ENCODE peak calls at places on chromosomes 13 and 19, in seven cellular contexts. S, I, Y, P, C, Q and Z are unnamed samples.

GRCh38 chr13:23627419-23627818 is 57.2 kb downstream of the TNFRSF19 start:
- DNase-seq in P (no peak), I (no peak), Y (no peak), C (no peak), Q (no peak), S (no peak), Z (no peak)

GRCh38 chr13:66618702-66619101 is 611.4 kb downstream of the PCDH9 start:
- DNase-seq in Y (peak; percentile 36), C (peak; percentile 5), I (no peak), P (no peak), S (no peak), Q (no peak), Z (no peak)

GRCh38 chr19:52398091-52398461 is 427 bp downstream of the ZNF528 start:
- DNase-seq in C (peak; percentile 16), P (no peak), Q (no peak), S (peak; percentile 16), Y (no peak), I (no peak), Z (no peak)

GRCh38 chr19:52286256-52286655 is 10.7 kb upstream of the ZNF480 start:
- DNase-seq in S (no peak), C (no peak), P (no peak), I (no peak), Y (no peak), Q (no peak), Z (no peak)

GRCh38 chr19:55657004-55657747 is 2.3 kb downstream of the U2AF2 start:
- DNase-seq in Q (no peak), S (peak; percentile 48), C (no peak), P (no peak), I (no peak), Y (no peak), Z (no peak)

GRCh38 chr13:50081106-50081898 is 66.1 kb downstream of the KCNRG start:
- DNase-seq in P (peak; percentile 76), Y (peak; percentile 43), C (peak; percentile 45), I (no peak), S (peak; percentile 66), Q (peak; percentile 93), Z (no peak)

GRCh38 chr19:39310558-39311311 is 9.9 kb downstream of the LRFN1 start:
- DNase-seq in P (no peak), Q (no peak), S (no peak), Y (peak; percentile 55), I (no peak), C (peak; percentile 90), Z (no peak)

GRCh38 chr13:32309812-32310706 is 5.1 kb downstream of the ZAR1L start:
- DNase-seq in P (no peak), S (no peak), Q (no peak), I (no peak), Y (peak; percentile 49), C (peak; percentile 15), Z (no peak)

GRCh38 chr19:1567116-1567847 is 843 bp downstream of the MEX3D start:
- DNase-seq in C (peak; percentile 55), P (no peak), I (no peak), Y (no peak), Q (no peak), S (peak; percentile 49), Z (no peak)

GRCh38 chr19:18999016-18999758 is 34.1 kb downstream of the SUGP2 start:
- DNase-seq in P (no peak), I (no peak), S (no peak), Q (no peak), Y (no peak), C (no peak), Z (no peak)

GRCh38 chr19:30719991-30720329 is 347.8 kb downstream of the ZNF536 start:
- DNase-seq in S (peak; percentile 32), Y (no peak), I (peak; percentile 70), Q (no peak), C (no peak), P (no peak), Z (no peak)

GRCh38 chr19:6588508-6589345 is 2.2 kb downstream of the CD70 start:
- DNase-seq in I (no peak), S (no peak), Q (no peak), P (no peak), C (peak; percentile 6), Y (no peak), Z (no peak)

GRCh38 chr19:5719274-5719960 is 529 bp downstream of the LONP1 start:
- DNase-seq in I (no peak), P (no peak), C (peak; percentile 8), Y (no peak), S (no peak), Q (no peak), Z (no peak)

GRCh38 chr13:32211788-32212187 is 103.4 kb downstream of the ZAR1L start:
- DNase-seq in Q (peak; percentile 87), P (peak; percentile 74), Y (no peak), C (no peak), S (no peak), I (no peak), Z (no peak)

GRCh38 chr19:47227347-47228167 is 3.4 kb downstream of the BBC3 start:
- DNase-seq in C (peak; percentile 62), P (peak; percentile 98), S (peak; percentile 85), Q (peak; percentile 98), I (peak; percentile 97), Y (peak; percentile 99), Z (peak; percentile 85)

GRCh38 chr19:18046066-18046718 is 38.2 kb downstream of the ARRDC2 start:
- DNase-seq in Q (no peak), C (peak; percentile 42), P (no peak), I (no peak), S (no peak), Y (peak; percentile 54), Z (no peak)

GRCh38 chr13:59318320-59318930 is 845.3 kb downstream of the DIAPH3 start:
- DNase-seq in Q (no peak), C (peak; percentile 17), I (no peak), S (peak; percentile 23), P (no peak), Y (peak; percentile 42), Z (peak; percentile 71)

GRCh38 chr13:29800687-29801086 is 49.7 kb downstream of the UBL3 start:
- DNase-seq in Y (no peak), I (no peak), P (no peak), Q (no peak), S (no peak), C (no peak), Z (no peak)

GRCh38 chr13:97574926-97575325 is 141.0 kb downstream of the RAP2A start:
- DNase-seq in Y (peak; percentile 32), P (no peak), I (no peak), Q (no peak), S (no peak), C (no peak), Z (no peak)

GRCh38 chr19:51783373-51783772 is 11.6 kb upstream of the FPR3 start:
- DNase-seq in S (no peak), C (no peak), Q (peak; percentile 17), P (no peak), I (no peak), Y (peak; percentile 24), Z (no peak)

GRCh38 chr13:100035936-100036335 is 53.0 kb upstream of the PCCA start:
- DNase-seq in P (no peak), I (no peak), S (no peak), C (no peak), Y (no peak), Q (no peak), Z (no peak)
- TF ChIP-seq EP300 in P (no peak), I (no peak), S (no peak), C (no peak), Y (no peak), Q (no peak), Z (no peak)

GRCh38 chr13:60326273-60326672 is 70.7 kb upstream of the TDRD3 start:
- DNase-seq in S (no peak), P (no peak), Y (no peak), Q (no peak), C (no peak), I (no peak), Z (no peak)
- TF ChIP-seq CTCF in S (no peak), P (no peak), Y (no peak), Q (no peak), C (no peak), I (no peak), Z (no peak)

DNA sequence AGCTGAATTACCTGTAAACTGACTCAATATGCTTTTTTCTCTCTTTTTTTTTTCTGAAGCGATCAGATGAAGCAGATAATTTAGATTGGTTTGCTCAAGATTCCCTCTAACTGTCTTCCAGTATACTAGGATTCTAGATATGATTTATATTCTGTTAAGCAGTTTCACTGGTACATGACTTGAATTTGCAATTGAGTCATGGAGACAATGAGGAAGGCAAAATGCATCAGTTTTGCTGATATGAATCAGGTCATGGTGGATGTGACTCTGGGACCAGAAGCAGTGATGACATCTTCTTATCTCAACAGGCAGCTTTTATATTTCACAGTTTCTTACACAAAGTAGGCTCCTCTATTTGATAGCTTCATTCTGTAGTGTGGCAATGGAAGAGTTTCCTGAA is 703.3 kb downstream of the SLITRK6 start:
- DNase-seq in S (no peak), C (no peak), P (no peak), Q (no peak), Y (no peak), I (no peak), Z (no peak)
- TF ChIP-seq EP300 in S (no peak), C (no peak), P (no peak), Q (no peak), Y (no peak), I (no peak), Z (no peak)

GRCh38 chr13:71499235-71499634 is 367.8 kb downstream of the DACH1 start:
- DNase-seq in C (no peak), S (no peak), Q (no peak), Y (no peak), P (no peak), I (no peak), Z (no peak)

GRCh38 chr13:71499944-71500514 is 367.0 kb downstream of the DACH1 start:
- DNase-seq in I (no peak), C (no peak), Y (no peak), Q (no peak), P (no peak), S (no peak), Z (no peak)
- TF ChIP-seq CTCF in I (no peak), C (no peak), Y (no peak), Q (no peak), P (no peak), S (no peak), Z (no peak)

DNA sequence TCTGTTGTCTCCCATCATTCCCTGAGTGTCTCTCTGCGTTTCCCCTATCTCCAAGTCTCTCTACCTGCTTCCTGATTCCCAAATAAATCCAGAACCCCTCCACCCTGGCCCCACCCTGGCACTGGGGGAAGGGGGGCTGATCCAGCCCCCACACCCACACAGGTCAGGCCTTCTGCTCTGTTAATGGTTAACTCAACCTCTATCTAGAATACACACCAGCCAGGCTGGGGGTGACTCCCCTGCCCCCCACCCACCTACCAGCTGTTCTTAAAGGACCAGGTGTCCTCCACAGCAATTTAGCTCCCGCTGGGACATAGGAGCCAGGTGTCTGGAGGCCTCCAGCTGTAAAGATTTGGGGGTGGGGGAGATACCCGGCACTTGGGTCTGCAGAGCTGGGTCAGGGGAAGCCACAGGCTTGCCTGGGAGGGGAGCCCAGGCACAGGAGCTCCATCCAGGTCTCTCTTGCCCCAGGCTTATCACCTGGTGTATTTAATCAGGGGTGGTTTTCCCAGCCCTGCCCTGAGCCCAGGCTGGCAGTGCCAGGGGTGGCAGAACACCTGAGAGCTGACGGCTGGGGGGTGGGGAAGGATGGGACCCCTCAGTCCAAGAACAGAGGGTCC is 3.9 kb downstream of the IRF2BP1 start:
- DNase-seq in C (peak; percentile 61), S (no peak), Y (no peak), Q (no peak), P (no peak), I (no peak), Z (no peak)
- TF ChIP-seq EP300 in C (no peak), S (no peak), Y (no peak), Q (no peak), P (no peak), I (no peak), Z (no peak)

GRCh38 chr13:35840991-35841604 is 290.1 kb downstream of the DCLK1 start:
- DNase-seq in I (no peak), C (no peak), Q (no peak), P (no peak), Y (no peak), S (no peak), Z (peak; percentile 48)
- TF ChIP-seq CTCF in I (no peak), C (no peak), Q (no peak), P (no peak), Y (no peak), S (no peak), Z (no peak)